ENCODE peak calls at places on chromosomes 2 and 18, in four cellular contexts. Z, B, H and D are unnamed samples.

GRCh38 chr18:79742076-79742475 is 55.7 kb upstream of the KCNG2 start:
- DNase-seq in H (no peak), Z (no peak), B (no peak), D (no peak)

GRCh38 chr2:231926761-231927565 is 767 bp upstream of the NPPC start:
- DNase-seq in B (peak), Z (no peak), H (no peak), D (peak)

GRCh38 chr2:53739057-53739456 is 28.5 kb upstream of the CHAC2 start:
- DNase-seq in Z (no peak), B (no peak), H (no peak), D (no peak)

GRCh38 chr18:73038336-73038735 is 170.5 kb upstream of the NETO1 start:
- DNase-seq in H (no peak), Z (no peak), B (no peak), D (no peak)

GRCh38 chr2:233865838-233866237 is 2.3 kb downstream of the MSL3B start:
- DNase-seq in Z (peak), B (peak), H (no peak), D (peak)

GRCh38 chr2:239830718-239831271 is 194.3 kb downstream of the NDUFA10 start:
- DNase-seq in Z (no peak), H (no peak), B (no peak), D (peak)

GRCh38 chr2:171723724-171724683 is 36.7 kb downstream of the DYNC1I2 start:
- DNase-seq in H (peak), Z (peak), B (peak), D (peak)

GRCh38 chr2:157509755-157510154 is 65.9 kb upstream of the CYTIP start:
- DNase-seq in H (peak), B (no peak), Z (no peak), D (peak)

GRCh38 chr2:98468621-98469236 is 24.1 kb downstream of the INPP4A start:
- DNase-seq in Z (no peak), B (no peak), H (no peak), D (no peak)

GRCh38 chr2:69138247-69138754 is 125.3 kb downstream of the ANTXR1 start:
- DNase-seq in Z (no peak), H (no peak), B (no peak), D (no peak)

GRCh38 chr2:53567073-53567472 is 200.5 kb upstream of the CHAC2 start:
- DNase-seq in H (no peak), B (no peak), Z (no peak), D (no peak)

GRCh38 chr18:11996190-11996754 is 15.0 kb downstream of the IMPA2 start:
- DNase-seq in H (no peak), Z (no peak), B (no peak), D (no peak)

GRCh38 chr2:234788841-234789240 is 163.0 kb upstream of the SH3BP4 start:
- DNase-seq in Z (no peak), B (no peak), H (no peak), D (peak)

GRCh38 chr2:215269397-215270117 is 42.3 kb upstream of the ATIC start:
- DNase-seq in Z (peak), H (peak), B (peak), D (peak)

GRCh38 chr2:220227272-220227920 is 600.0 kb downstream of the SLC4A3 start:
- DNase-seq in H (no peak), B (no peak), Z (no peak), D (no peak)

GRCh38 chr2:234081970-234082822 is 31.7 kb downstream of the SPP2 start:
- DNase-seq in H (no peak), B (no peak), Z (peak), D (no peak)

GRCh38 chr2:184654945-184655344 is 56.6 kb downstream of the ZNF804A start:
- DNase-seq in Z (no peak), H (no peak), B (no peak), D (no peak)

GRCh38 chr18:56559044-56559443 is 79.3 kb downstream of the TXNL1 start:
- DNase-seq in H (no peak), Z (no peak), B (no peak), D (no peak)
- TF ChIP-seq FOXJ3 in H (no peak), Z (no peak), B (no peak), D (no peak)

GRCh38 chr2:121856358-121856757 is 100.9 kb downstream of the TSN start:
- DNase-seq in B (no peak), Z (no peak), H (peak), D (no peak)

GRCh38 chr2:121858847-121859246 is 103.4 kb downstream of the TSN start:
- DNase-seq in H (no peak), Z (no peak), B (no peak), D (no peak)

GRCh38 chr2:121855456-121855985 is 100.1 kb downstream of the TSN start:
- DNase-seq in H (no peak), Z (no peak), B (no peak), D (peak)

GRCh38 chr2:121860033-121860810 is 104.8 kb downstream of the TSN start:
- DNase-seq in H (no peak), Z (no peak), B (no peak), D (no peak)

GRCh38 chr2:121858406-121858805 is 103.0 kb downstream of the TSN start:
- DNase-seq in Z (no peak), B (no peak), H (no peak), D (no peak)
- TF ChIP-seq FOXJ3 in Z (no peak), B (no peak), H (no peak), D (no peak)

GRCh38 chr18:58813090-58813489 is 51.6 kb upstream of the ZNF532 start:
- DNase-seq in B (no peak), H (no peak), Z (no peak), D (peak)
- TF ChIP-seq FOXJ3 in B (no peak), H (no peak), Z (no peak), D (no peak)

DNA sequence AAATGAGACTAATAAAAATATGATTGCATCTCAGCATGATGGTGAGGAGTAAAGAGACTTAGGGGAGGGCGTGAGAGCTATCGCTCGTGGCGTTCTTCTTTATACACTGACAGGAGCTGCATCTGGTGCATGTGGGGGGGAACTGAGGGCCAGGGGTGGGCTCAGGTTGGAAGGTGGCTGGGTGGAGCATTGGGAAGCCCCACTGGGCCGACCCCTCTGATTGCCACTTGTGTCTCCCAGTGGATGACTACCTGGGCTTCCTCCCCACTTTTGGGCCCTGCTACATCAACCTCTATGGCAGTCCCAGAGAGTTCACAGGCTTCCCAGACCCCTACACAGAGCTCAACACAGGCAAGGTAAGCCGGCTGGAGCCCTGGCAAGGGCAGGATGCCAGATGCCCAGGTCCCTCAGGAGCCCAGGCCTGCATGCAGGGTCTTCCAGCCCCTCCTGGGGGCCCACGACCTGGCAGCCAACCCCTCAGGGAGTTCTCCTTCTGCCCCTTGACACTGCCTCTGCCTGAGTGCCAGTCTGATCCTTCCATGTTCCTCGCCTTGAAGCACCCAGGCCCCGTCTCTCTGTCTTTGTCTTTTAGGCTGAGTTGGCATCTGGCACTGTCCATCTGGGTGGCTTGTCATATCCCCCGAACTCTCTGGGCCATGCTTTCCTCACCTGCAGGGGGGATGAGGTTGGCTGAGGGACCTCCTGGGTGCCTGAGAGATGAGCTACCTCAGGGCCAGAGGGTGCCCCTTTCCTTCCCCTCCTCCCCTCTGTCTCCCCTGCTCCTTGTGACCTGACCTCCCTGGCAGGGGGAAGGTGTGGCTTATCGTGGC is 97.7 kb downstream of the DYSF start:
- DNase-seq in Z (no peak), B (no peak), H (no peak), D (no peak)
- TF ChIP-seq FOXJ3 in Z (no peak), B (no peak), H (no peak), D (no peak)

DNA sequence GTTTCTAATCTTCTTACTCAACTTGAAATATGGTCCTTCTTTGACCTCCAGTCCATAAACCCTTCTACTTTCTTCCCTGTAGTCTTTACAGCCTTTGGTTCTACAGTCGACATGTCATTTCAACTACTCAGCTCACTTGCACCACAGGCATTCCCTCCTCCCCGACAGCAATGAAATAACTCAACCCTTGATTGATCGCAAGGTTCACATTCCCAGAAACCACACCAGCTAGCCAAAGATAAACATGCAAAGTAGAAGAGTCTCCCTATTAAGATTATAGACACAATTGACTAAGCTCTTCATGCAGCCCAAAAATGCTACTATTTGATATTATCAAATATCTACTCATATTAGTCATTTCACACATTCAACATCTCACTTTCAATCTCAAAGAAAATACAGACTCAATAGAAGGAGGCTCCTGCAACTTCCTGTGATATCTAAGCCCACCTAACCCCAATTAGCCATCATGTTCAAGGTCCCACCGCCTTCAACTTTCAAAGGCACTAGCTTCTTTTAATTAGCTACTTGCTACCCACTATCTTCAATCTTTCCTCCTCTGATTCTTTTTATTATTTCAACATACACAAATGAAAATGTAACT is 50.8 kb downstream of the RTTN start:
- DNase-seq in H (no peak), B (no peak), Z (no peak), D (no peak)
- TF ChIP-seq FOXJ3 in H (no peak), B (no peak), Z (no peak), D (no peak)

GRCh38 chr2:71897145-71897495 is 250.5 kb downstream of the CYP26B1 start:
- DNase-seq in Z (no peak), H (no peak), B (no peak), D (no peak)
- TF ChIP-seq FOXJ3 in Z (no peak), H (no peak), B (no peak), D (no peak)